ENCODE peak calls at places on chromosomes 4 and X, in six cellular contexts. N, E, S, F, G and X are unnamed samples.
A peak's percentile ranks its signal among the peaks of the same experiment; 100 is the strongest.

GRCh38 chrX:106935175-106935574 is 15.0 kb downstream of the CLDN2 start:
- DNase-seq in E (no peak), F (no peak), N (no peak), S (no peak), G (no peak), X (no peak)

GRCh38 chr4:102036619-102037376 is 246.3 kb downstream of the BANK1 start:
- DNase-seq in G (no peak), S (no peak), E (no peak), F (no peak), N (no peak), X (no peak)

GRCh38 chrX:140572724-140573123 is 67.9 kb upstream of the SOX3 start:
- DNase-seq in E (no peak), G (no peak), S (peak; percentile 4), N (no peak), F (no peak), X (peak; percentile 60)

GRCh38 chr4:20778896-20779295 is 78.6 kb downstream of the PACRGL start:
- DNase-seq in F (no peak), N (no peak), E (no peak), G (no peak), S (no peak), X (no peak)

GRCh38 chr4:140004580-140005314 is 149.2 kb downstream of the MAML3 start:
- DNase-seq in E (peak; percentile 71), G (no peak), S (peak; percentile 17), N (no peak), F (no peak), X (no peak)

GRCh38 chrX:10326578-10326977 is 169.8 kb downstream of the CLCN4 start:
- DNase-seq in N (no peak), S (peak; percentile 31), F (no peak), G (no peak), E (no peak), X (peak; percentile 6)

GRCh38 chrX:17067534-17067933 is 121.1 kb downstream of the REPS2 start:
- DNase-seq in G (no peak), S (no peak), E (no peak), N (no peak), F (no peak), X (no peak)

GRCh38 chr4:132101526-132101925 is 1047.6 kb upstream of the PCDH10 start:
- DNase-seq in F (no peak), S (peak; percentile 1), N (no peak), E (no peak), G (no peak), X (no peak)

GRCh38 chrX:132401935-132402334 is 86.9 kb downstream of the MBNL3 start:
- DNase-seq in N (no peak), S (no peak), F (no peak), E (no peak), G (no peak), X (no peak)

GRCh38 chrX:56089376-56089775 is 142.8 kb upstream of the KLF8 start:
- DNase-seq in G (no peak), E (no peak), N (no peak), F (no peak), S (no peak), X (no peak)

GRCh38 chr4:188417181-188417580 is 277.9 kb downstream of the TRIML1 start:
- DNase-seq in S (no peak), E (no peak), F (no peak), G (no peak), N (no peak), X (no peak)

GRCh38 chr4:53014368-53014767 is 152.3 kb downstream of the RASL11B start:
- DNase-seq in F (no peak), S (no peak), E (no peak), N (no peak), G (no peak), X (no peak)

GRCh38 chrX:45479835-45480422 is 279.3 kb upstream of the DIPK2B start:
- DNase-seq in G (no peak), F (no peak), E (no peak), S (peak; percentile 49), N (peak; percentile 59), X (peak; percentile 68)

GRCh38 chr4:136009258-136009832 is 1522.9 kb downstream of the PCDH18 start:
- DNase-seq in F (no peak), N (no peak), S (no peak), G (no peak), E (no peak), X (no peak)

GRCh38 chr4:45004847-45005565 is 278.6 kb upstream of the GNPDA2 start:
- DNase-seq in F (no peak), N (no peak), S (no peak), G (no peak), E (no peak), X (no peak)

GRCh38 chrX:111098874-111099273 is 2.9 kb downstream of the PAK3 start:
- DNase-seq in F (peak; percentile 65), N (no peak), G (peak; percentile 29), S (no peak), E (peak; percentile 67), X (peak; percentile 24)